ENCODE peak calls at places on chromosomes 6 and 20, in four cellular contexts. N, E, J and X are unnamed samples.
A peak's percentile ranks its signal among the peaks of the same experiment; 100 is the strongest.

GRCh38 chr20:17698419-17698818 is 1.3 kb upstream of the BANF2 start:
- DNase-seq in N (no peak), E (no peak), J (no peak), X (no peak)

GRCh38 chr20:9839626-9840025 is 750 bp upstream of the PAK5 start:
- DNase-seq in N (no peak), E (no peak), J (no peak), X (no peak)

GRCh38 chr6:49892280-49892679 is 25.9 kb upstream of the CRISP1 start:
- DNase-seq in N (no peak), E (no peak), J (no peak), X (no peak)

GRCh38 chr20:62980380-62980960 is 26.3 kb downstream of the BHLHE23 start:
- DNase-seq in N (no peak), E (no peak), J (no peak), X (no peak)

GRCh38 chr6:69116658-69117057 is 481.6 kb downstream of the ADGRB3 start:
- DNase-seq in N (no peak), E (no peak), J (no peak), X (no peak)

GRCh38 chr20:60313609-60314008 is 355.4 kb downstream of the CDH26 start:
- DNase-seq in N (no peak), E (no peak), J (no peak), X (no peak)

GRCh38 chr6:112701201-112701600 is 354.1 kb downstream of the RFPL4B start:
- DNase-seq in N (peak; percentile 60), E (no peak), J (no peak), X (no peak)

GRCh38 chr6:139608872-139609271 is 234.4 kb upstream of the CITED2 start:
- DNase-seq in N (peak; percentile 51), E (no peak), J (no peak), X (no peak)

GRCh38 chr6:31070711-31071197 is 41.6 kb downstream of the C6orf15 start:
- DNase-seq in N (peak; percentile 80), E (peak; percentile 36), J (no peak), X (no peak)

DNA sequence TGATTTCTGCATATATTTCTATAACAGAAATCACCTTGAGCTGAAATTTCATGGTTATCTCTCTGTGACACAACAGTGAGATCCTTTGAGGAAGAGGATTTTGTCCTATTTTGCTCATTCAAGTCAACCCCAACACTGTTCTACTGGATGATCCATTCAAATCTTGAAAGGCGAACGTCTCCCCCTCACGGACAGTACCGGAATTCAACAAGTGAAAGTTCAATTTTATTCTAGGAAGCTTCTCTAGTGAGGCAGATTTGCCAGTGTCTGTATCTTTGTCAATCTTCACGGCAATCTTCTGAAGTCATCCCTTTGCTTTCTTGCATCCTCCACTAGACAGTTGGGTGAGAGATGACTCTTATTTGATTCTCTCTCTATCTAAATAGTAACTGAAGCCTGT is 91.7 kb upstream of the PDE7B start:
- DNase-seq in N (peak; percentile 17), E (no peak), J (no peak), X (no peak)
- TF ChIP-seq CTCF in N (no peak), E (peak; percentile 12), J (no peak), X (no peak)

DNA sequence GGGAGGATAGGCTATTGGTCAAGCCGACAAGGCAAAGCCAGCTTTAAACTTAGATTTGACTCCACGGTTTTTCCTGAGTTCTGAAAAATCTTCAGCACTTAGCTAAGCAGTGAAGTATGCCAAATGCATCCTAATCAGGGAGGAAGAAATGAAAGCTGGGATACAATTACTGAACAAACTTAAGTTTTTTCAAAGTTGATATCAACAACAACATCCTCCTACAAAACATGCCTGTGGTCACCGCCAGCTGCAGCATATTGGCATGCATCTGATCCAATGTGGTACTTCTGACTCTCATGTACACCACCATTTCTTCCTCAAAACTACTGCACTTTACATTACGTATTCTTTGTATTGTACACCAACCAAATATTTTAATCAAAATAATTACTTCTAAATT is 60.3 kb downstream of the GMDS start:
- DNase-seq in N (peak; percentile 18), E (no peak), J (no peak), X (no peak)
- H3K27ac ChIP-seq in N (no peak overlapping the region), E (no peak overlapping the region), J (no peak overlapping the region), X (no peak overlapping the region)

DNA sequence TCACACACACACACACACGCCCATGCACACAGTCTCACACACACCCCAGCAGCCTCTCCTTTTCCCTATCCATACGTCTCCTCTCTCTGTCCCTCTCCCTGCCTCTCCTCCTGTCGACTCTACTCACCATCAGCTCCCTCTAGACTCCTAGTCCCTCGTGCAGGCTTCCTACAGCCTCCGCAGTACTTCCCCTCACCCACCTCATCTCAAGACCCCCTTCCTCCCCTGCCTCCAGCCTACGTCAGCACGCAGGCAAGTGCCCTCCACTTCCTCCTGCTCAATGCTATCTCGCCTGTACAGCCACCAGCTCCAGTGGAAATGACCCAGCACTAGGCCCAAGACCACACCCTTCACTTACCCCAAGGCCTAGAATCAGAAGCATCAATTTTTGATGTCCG is 834 bp upstream of the TREML2 start:
- DNase-seq in N (no peak), E (no peak), J (no peak), X (no peak)
- H3K4me3 ChIP-seq in N (no peak overlapping the region), E (no peak overlapping the region), J (peak overlapping the region; percentile 24), X (no peak overlapping the region)

DNA sequence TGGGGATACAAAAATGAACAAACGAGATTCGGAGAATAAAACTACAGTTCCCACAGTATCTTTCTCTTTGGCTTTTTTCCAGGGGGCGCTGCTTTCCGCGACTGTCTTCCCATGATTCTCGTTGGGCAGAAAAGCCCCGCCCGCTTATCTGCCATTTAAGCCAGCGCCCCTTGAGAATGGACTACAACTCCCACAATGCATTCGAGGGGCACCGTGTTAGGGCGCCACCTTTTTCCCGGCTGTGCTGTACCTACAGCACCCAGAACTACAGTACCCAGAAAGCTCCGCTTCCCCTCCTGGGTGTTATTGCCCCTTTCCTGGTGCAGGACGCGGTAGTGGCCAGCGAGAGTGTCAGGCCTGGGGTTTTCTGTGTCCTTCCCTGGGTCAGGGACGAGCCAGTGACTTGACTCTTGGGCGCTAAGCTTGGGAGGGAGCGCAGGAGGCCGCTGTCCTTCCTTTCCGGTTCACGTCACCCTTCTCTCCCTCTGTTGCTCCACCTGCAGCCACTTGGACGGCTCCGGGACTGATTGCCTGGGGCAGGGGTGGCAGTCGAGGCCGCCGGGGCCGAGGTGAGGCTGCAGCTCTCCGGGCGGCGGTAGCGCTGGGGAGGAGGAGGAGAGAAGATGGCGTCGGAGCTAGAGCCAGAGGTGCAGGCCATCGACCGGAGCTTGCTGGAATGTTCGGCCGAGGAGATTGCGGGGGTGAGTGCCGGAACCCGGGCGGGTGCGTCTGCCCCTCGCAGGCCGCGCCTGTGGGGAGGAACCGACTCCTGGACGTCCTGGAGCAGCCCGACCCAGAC is at the start of gene UBR2:
- DNase-seq in N (peak; percentile 99), E (peak; percentile 99), J (peak; percentile 95), X (peak; percentile 85)
- TF ChIP-seq CTCF in N (peak; percentile 14), E (peak; percentile 39), J (peak; percentile 27), X (no peak)

GRCh38 chr20:19249515-19249914 is 37.1 kb downstream of the SLC24A3 start:
- DNase-seq in N (no peak), E (no peak), J (no peak), X (no peak)

GRCh38 chr20:19253316-19253715 is 40.9 kb downstream of the SLC24A3 start:
- DNase-seq in N (no peak), E (no peak), J (no peak), X (no peak)

GRCh38 chr20:19252670-19253120 is 40.3 kb downstream of the SLC24A3 start:
- DNase-seq in N (no peak), E (no peak), J (no peak), X (no peak)

GRCh38 chr20:19251958-19252669 is 39.7 kb downstream of the SLC24A3 start:
- DNase-seq in N (no peak), E (no peak), J (no peak), X (no peak)

DNA sequence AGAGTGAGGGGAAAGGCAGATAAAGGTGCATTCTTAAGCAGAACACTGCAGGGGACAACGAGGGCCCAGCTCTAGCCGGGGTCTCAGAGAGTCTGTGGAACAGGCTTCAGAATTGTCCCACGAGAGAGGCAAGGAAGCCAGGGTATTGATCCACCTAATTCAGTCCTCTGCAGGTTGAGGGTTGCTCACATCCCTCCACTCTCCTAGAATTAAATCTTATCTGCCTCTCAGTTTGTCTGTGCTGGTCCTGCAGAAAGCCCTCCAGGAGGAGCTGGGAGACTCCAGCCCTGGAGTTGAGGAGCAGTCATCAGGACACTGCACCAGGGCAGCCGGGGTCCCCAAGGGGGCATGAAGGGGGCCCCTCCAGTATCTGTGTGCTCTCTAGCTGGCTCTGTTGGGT is 39.1 kb downstream of the SLC24A3 start:
- DNase-seq in N (no peak), E (no peak), J (no peak), X (no peak)
- H3K27ac ChIP-seq in N (no peak overlapping the region), E (no peak overlapping the region), J (no peak overlapping the region), X (no peak overlapping the region)

DNA sequence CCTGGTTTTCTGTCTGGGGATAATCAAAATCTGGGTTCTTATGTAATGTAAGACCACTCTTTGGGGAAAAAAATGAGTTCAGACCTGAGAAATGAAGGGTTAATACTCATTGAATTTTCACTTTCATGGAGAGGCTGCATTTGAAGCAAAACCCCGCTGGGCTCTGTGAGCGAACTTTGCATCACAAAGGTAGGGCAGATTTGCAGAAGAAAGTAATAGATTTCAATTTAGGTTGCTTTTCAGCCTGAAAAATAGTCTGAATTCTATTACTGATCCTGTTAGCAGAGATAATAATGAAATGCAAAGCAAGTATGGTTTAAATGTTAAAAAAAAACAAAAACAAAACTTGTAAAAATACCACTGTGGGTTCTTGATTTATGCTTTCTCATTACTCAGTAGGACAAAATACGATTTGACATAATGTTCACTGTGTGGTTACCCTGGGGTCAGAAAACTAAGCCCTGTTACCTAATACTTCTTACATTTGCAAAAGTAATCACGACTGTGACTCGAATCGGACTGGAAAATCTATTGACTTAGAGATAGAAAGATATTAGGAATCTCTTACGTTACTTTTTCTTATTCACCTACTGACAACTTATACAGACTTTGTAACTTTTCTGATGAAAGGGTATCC is 72.2 kb downstream of the UST start:
- DNase-seq in N (peak; percentile 75), E (no peak), J (no peak), X (no peak)
- H3K4me3 ChIP-seq in N (no peak overlapping the region), E (no peak overlapping the region), J (no peak overlapping the region), X (no peak overlapping the region)

GRCh38 chr6:134676307-134677281 is 273.3 kb downstream of the ALDH8A1 start:
- DNase-seq in N (peak; percentile 43), E (no peak), J (no peak), X (no peak)
- TF ChIP-seq CTCF in N (no peak), E (no peak), J (no peak), X (no peak)

GRCh38 chr6:149261364-149261763 is 56.1 kb upstream of the TAB2 start:
- DNase-seq in N (no peak), E (no peak), J (no peak), X (no peak)

GRCh38 chr6:149254241-149254640 is 63.3 kb upstream of the TAB2 start:
- DNase-seq in N (no peak), E (no peak), J (no peak), X (no peak)

GRCh38 chr6:149264629-149265028 is 52.9 kb upstream of the TAB2 start:
- DNase-seq in N (no peak), E (no peak), J (peak; percentile 50), X (no peak)

GRCh38 chr6:149260214-149260874 is 57.2 kb upstream of the TAB2 start:
- DNase-seq in N (no peak), E (peak; percentile 18), J (no peak), X (no peak)

DNA sequence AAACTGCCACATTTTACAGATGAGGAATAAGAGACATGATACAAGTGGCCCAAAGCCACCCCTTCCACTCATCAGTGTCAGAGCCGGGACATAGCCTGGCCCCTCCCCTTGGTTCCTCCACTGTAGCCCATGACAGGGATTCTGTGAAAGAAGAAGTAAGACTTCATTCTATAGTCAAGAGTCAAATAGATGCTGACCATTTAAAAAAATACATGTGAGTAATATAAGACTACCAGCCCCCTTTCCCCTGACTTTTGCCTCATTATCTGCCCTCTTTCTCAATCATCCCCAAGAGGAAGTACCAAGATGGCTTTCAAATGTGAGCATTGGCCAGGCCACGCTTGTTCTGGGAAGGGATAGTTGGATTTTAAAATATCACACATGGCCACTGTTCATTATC is 57.8 kb upstream of the TAB2 start:
- DNase-seq in N (no peak), E (peak; percentile 22), J (no peak), X (no peak)
- H3K27ac ChIP-seq in N (no peak overlapping the region), E (no peak overlapping the region), J (no peak overlapping the region), X (no peak overlapping the region)

GRCh38 chr6:143575440-143575839 is 63.9 kb upstream of the FUCA2 start:
- DNase-seq in N (peak; percentile 66), E (peak; percentile 67), J (peak; percentile 38), X (peak; percentile 64)
- H3K4me3 ChIP-seq in N (no peak overlapping the region), E (no peak overlapping the region), J (no peak overlapping the region), X (no peak overlapping the region)